ENCODE peak calls at places on chromosomes 12 and 14, in five cellular contexts. Q is stimulated activated CD4-positive, alpha-beta T cell treated with anti-CD3 and anti-CD28 coated beads, Interleukin-2, amount 100 ng/mL, for 24 hours; T is skeletal muscle cell; X is stimulated activated CD8-positive, alpha-beta memory T cell treated with anti-CD3 and anti-CD28 coated beads, Interleukin-2, amount 100 ng/mL, for 48 hours; U is effector memory CD8-positive, alpha-beta T cell. N is an unnamed sample.

GRCh38 chr14:65131176-65131765 is 29.0 kb upstream of the MAX start:
- DNase-seq in T (peak), Q (no peak), X (no peak), U (no peak), N (no peak)

GRCh38 chr14:76080009-76080408 is 71.7 kb upstream of the GPATCH2L start:
- DNase-seq in X (no peak), Q (no peak), U (no peak), T (no peak), N (no peak)

GRCh38 chr14:35201066-35201465 is 78.7 kb downstream of the PRORP start:
- DNase-seq in Q (no peak), U (no peak), T (no peak), X (no peak), N (no peak)

GRCh38 chr12:109738209-109738608 is 24.6 kb downstream of the FAM222A start:
- DNase-seq in X (no peak), U (no peak), T (no peak), Q (no peak), N (no peak)

GRCh38 chr12:109855377-109855776 is 22.2 kb upstream of the TRPV4 start:
- DNase-seq in X (no peak), Q (no peak), U (no peak), T (no peak), N (no peak)

GRCh38 chr14:75427482-75428229 is at the start of gene JDP2:
- DNase-seq in X (no peak), T (no peak), U (peak), Q (peak), N (peak)

GRCh38 chr12:26821212-26821701 is 11.7 kb downstream of the ITPR2 start:
- DNase-seq in T (no peak), X (no peak), U (no peak), Q (no peak), N (no peak)

GRCh38 chr14:51500776-51501175 is 150.9 kb upstream of the FRMD6 start:
- DNase-seq in T (no peak), Q (no peak), U (no peak), X (no peak), N (no peak)

GRCh38 chr12:110355080-110355479 is 48.4 kb downstream of the ANAPC7 start:
- DNase-seq in Q (no peak), X (no peak), T (no peak), U (no peak), N (no peak)

GRCh38 chr14:69056389-69056788 is 77.3 kb upstream of the ACTN1 start:
- DNase-seq in Q (no peak), X (no peak), T (no peak), U (no peak), N (no peak)

GRCh38 chr14:96508900-96509299 is 6.7 kb downstream of the PAPOLA start:
- DNase-seq in U (no peak), T (no peak), X (no peak), Q (no peak), N (no peak)

GRCh38 chr12:112751844-112752243 is 39.7 kb upstream of the RPH3A start:
- DNase-seq in X (no peak), Q (no peak), T (no peak), U (no peak), N (no peak)

GRCh38 chr14:51367600-51367931 is 127.5 kb downstream of the TMX1 start:
- DNase-seq in Q (no peak), X (no peak), T (peak), U (no peak), N (no peak)

GRCh38 chr14:54881761-54882401 is 20.7 kb downstream of the GCH1 start:
- DNase-seq in Q (no peak), U (no peak), T (no peak), X (no peak), N (no peak)

GRCh38 chr12:4908694-4909396 is 860 bp upstream of the KCNA1 start:
- DNase-seq in X (no peak), T (no peak), U (no peak), Q (no peak), N (no peak)

GRCh38 chr12:97575792-97576191 is 113.2 kb downstream of the RMST start:
- DNase-seq in X (no peak), U (no peak), T (no peak), Q (no peak), N (no peak)

GRCh38 chr14:58072288-58073071 is 79.5 kb downstream of the ARMH4 start:
- DNase-seq in T (peak), X (no peak), Q (peak), U (peak), N (peak)

GRCh38 chr12:51421266-51421884 is 3.3 kb upstream of the SLC4A8 start:
- DNase-seq in X (no peak), Q (peak), T (no peak), U (peak), N (peak)

GRCh38 chr12:13250416-13250815 is 53.9 kb downstream of the EMP1 start:
- DNase-seq in U (no peak), T (no peak), X (no peak), Q (no peak), N (no peak)

GRCh38 chr14:67705211-67705610 is 3.5 kb downstream of the RDH12 start:
- DNase-seq in Q (no peak), X (no peak), T (no peak), U (no peak), N (no peak)

GRCh38 chr14:33836203-33836894 is 114.5 kb downstream of the EGLN3 start:
- DNase-seq in T (no peak), Q (no peak), U (no peak), X (no peak), N (no peak)

GRCh38 chr14:86787782-86788181 is 1205.2 kb downstream of the GALC start:
- DNase-seq in Q (no peak), T (peak), X (no peak), U (no peak), N (no peak)

GRCh38 chr14:89454971-89455370 is 37.9 kb upstream of the FOXN3 start:
- DNase-seq in X (no peak), Q (no peak), U (no peak), T (no peak), N (no peak)

GRCh38 chr14:97832734-97833133 is 1035.6 kb downstream of the VRK1 start:
- DNase-seq in U (no peak), T (no peak), Q (no peak), X (no peak), N (no peak)